ENCODE peak calls at places on chromosome 12, in seven cellular contexts. A is keratinocyte, H is retinal pigment epithelial cell, Q is thoracic aorta, V is progenitor cell of endocrine pancreas, O is Caco-2, E is mesothelial cell of epicardium. B is an unnamed sample.

GRCh38 chr12:41407240-41407799 is 219.2 kb downstream of the PDZRN4 start:
- DNase-seq in A (no peak), H (no peak), Q (no peak), V (no peak), O (no peak), E (no peak), B (no peak)

GRCh38 chr12:52233462-52234141 is 559 bp downstream of the KRT7 start:
- DNase-seq in A (no peak), H (no peak), Q (no peak), V (no peak), O (no peak), E (no peak), B (peak; percentile 20)

GRCh38 chr12:92065018-92065499 is 80.6 kb downstream of the BTG1 start:
- DNase-seq in A (no peak), H (no peak), Q (no peak), V (no peak), O (no peak), E (no peak), B (no peak)

GRCh38 chr12:6199211-6199530 is 1.0 kb upstream of the CD9 start:
- DNase-seq in A (no peak), H (no peak), Q (no peak), V (no peak), O (no peak), E (no peak), B (no peak)

GRCh38 chr12:68932123-68932700 is 759 bp downstream of the CPM start:
- DNase-seq in A (no peak), H (no peak), Q (no peak), V (no peak), O (no peak), E (no peak), B (no peak)

GRCh38 chr12:95418142-95418541 is 55.8 kb upstream of the METAP2 start:
- DNase-seq in A (no peak), H (no peak), Q (no peak), V (no peak), O (no peak), E (no peak), B (no peak)

GRCh38 chr12:129163861-129164260 is 310.6 kb downstream of the GLT1D1 start:
- DNase-seq in A (no peak), H (no peak), Q (no peak), V (no peak), O (no peak), E (no peak), B (no peak)

GRCh38 chr12:2666846-2667245 is 127.9 kb upstream of the FKBP4 start:
- DNase-seq in A (no peak), H (no peak), Q (no peak), V (no peak), O (peak; percentile 9), E (no peak), B (no peak)

GRCh38 chr12:121399391-121400331 is at the start of gene RNF34:
- DNase-seq in A (peak; percentile 84), H (peak; percentile 89), Q (peak; percentile 91), V (peak; percentile 97), O (peak; percentile 99), E (peak; percentile 98), B (peak; percentile 87)
- TF ChIP-seq CTCF in A (no peak), H (no peak), Q (no peak), V (no peak), O (no peak), E (no peak), B (no peak)

DNA sequence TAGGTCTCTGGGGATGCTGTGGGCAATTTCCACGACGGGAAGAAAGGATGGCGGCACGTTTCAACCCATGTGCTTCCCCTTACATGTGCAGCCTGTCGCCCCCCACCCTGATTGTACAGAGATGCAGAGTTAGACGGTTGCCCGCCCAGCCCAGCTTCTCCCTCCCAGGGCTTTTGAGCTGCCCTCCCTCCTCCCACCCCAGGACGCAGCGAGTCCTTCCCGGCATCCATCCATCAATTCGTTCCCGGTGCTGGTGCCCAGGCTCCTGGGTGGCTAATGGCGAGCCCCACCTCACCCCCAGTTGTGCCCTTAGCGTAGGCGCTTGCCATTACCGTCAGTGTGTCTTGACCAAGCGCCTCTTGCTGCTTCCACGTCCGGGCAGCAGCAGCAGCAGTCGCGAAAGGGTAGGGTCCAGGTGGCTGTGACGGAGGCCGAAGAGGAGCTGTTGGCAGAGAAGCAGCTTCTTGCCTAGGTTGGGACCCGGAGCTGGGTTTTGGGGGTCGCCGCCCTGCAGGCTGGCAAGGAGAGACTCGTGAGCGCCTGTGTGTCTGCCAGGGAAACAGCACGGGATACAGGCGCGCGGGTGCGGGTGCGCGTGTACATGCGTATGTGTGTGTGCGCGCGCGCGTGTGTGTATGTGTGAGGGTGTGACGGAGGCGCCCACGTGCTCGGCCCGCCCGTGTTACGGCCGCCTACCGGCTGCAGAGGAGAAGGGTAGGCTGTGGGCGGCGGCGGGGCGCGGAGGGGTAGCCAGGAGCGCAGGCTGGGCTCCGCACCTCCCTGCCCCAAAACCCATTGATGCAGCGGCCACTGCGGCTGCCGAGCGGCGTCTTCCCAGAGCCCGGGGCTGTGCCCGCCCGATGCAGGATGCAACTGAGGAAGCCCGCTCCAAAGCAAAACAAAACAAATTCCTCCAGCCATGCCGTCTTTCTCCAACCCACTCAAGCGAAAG is at the start of gene SLC6A15:
- DNase-seq in A (no peak), H (peak; percentile 72), Q (no peak), V (peak; percentile 61), O (no peak), E (peak; percentile 64), B (no peak)
- TF ChIP-seq CTCF in A (peak; percentile 67), H (peak; percentile 60), Q (no peak), V (peak; percentile 69), O (no peak), E (peak; percentile 65), B (no peak)

GRCh38 chr12:22307811-22308210 is 26.7 kb downstream of the ST8SIA1 start:
- DNase-seq in A (no peak), H (no peak), Q (no peak), V (no peak), O (no peak), E (no peak), B (no peak)
- TF ChIP-seq CTCF in A (no peak), H (no peak), Q (no peak), V (no peak), O (no peak), E (no peak), B (no peak)

GRCh38 chr12:89622115-89622514 is 86.5 kb downstream of the ATP2B1 start:
- DNase-seq in A (no peak), H (peak; percentile 83), Q (no peak), V (no peak), O (no peak), E (no peak), B (no peak)

GRCh38 chr12:89621511-89621910 is 87.1 kb downstream of the ATP2B1 start:
- DNase-seq in A (no peak), H (no peak), Q (no peak), V (no peak), O (no peak), E (no peak), B (no peak)

GRCh38 chr12:89618113-89618862 is 90.3 kb downstream of the ATP2B1 start:
- DNase-seq in A (no peak), H (no peak), Q (no peak), V (no peak), O (no peak), E (no peak), B (no peak)

GRCh38 chr12:89619764-89620163 is 88.9 kb downstream of the ATP2B1 start:
- DNase-seq in A (no peak), H (no peak), Q (no peak), V (no peak), O (no peak), E (no peak), B (no peak)
- TF ChIP-seq CTCF in A (no peak), H (no peak), Q (no peak), V (no peak), O (no peak), E (no peak), B (no peak)

DNA sequence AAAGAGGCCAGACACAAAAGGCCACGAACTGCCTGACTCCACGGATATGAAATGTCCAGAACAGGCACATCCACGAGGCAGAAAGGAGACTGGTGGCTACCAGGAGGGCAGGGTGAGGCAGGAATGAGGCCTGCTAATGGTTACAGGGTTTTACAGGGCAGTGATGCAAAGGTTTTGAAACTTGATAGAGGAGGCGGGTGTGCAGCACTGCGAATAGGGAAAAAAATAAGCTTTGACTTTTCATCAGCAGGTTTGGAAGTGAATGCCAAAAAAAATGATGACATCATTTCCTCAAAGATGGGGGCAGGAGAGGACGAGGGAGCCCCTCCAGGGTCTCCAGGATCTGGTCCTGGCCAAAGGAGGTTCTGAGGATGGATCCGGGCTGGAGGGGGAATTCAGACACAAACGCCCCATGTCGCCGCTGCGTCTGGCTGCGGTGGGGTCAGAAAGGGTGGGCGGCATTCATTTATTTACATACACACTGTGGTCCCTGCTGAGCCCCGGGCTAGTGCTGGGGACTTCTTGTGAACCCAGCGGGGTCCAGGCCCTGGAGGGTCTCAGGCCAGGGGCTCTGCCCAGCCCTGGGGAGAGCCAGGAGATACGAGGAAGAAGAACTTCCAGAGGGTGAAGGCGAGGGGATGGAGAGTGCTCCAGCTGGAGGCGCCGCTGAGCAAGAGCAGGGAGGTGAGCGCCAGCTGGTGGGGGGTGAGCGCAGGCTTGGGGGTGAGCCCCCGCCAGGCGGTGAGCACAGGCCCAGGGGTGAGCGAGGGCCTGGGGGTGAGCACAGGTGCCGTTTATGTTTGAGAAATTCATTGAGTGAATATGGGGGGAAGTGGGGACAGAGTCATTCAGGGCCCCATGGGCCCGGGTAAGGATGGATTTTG is 68.3 kb downstream of the NCOR2 start:
- DNase-seq in A (no peak), H (no peak), Q (no peak), V (no peak), O (no peak), E (no peak), B (no peak)
- TF ChIP-seq CTCF in A (no peak), H (peak; percentile 45), Q (no peak), V (no peak), O (no peak), E (no peak), B (no peak)

GRCh38 chr12:102735104-102735503 is 181.9 kb downstream of the PAH start:
- DNase-seq in A (no peak), H (no peak), Q (no peak), V (no peak), O (no peak), E (no peak), B (no peak)

GRCh38 chr12:102736328-102736727 is 180.7 kb downstream of the PAH start:
- DNase-seq in A (no peak), H (no peak), Q (no peak), V (no peak), O (no peak), E (no peak), B (no peak)

GRCh38 chr12:102741196-102741595 is 175.8 kb downstream of the PAH start:
- DNase-seq in A (no peak), H (no peak), Q (no peak), V (no peak), O (no peak), E (no peak), B (no peak)

GRCh38 chr12:102740157-102741032 is 176.6 kb downstream of the PAH start:
- DNase-seq in A (no peak), H (peak; percentile 10), Q (no peak), V (no peak), O (no peak), E (no peak), B (no peak)
- TF ChIP-seq CTCF in A (no peak), H (peak; percentile 32), Q (no peak), V (peak; percentile 55), O (no peak), E (peak; percentile 59), B (no peak)

GRCh38 chr12:49014547-49014946 is 4.0 kb downstream of the PRKAG1 start:
- DNase-seq in A (no peak), H (no peak), Q (no peak), V (no peak), O (no peak), E (no peak), B (no peak)
- TF ChIP-seq CTCF in A (no peak), H (peak; percentile 23), Q (no peak), V (no peak), O (peak; percentile 45), E (no peak), B (no peak)

GRCh38 chr12:105279460-105280056 is 43.6 kb upstream of the APPL2 start:
- DNase-seq in A (no peak), H (no peak), Q (no peak), V (no peak), O (no peak), E (no peak), B (no peak)
- TF ChIP-seq CTCF in A (peak; percentile 69), H (peak; percentile 63), Q (peak; percentile 61), V (peak; percentile 63), O (peak; percentile 13), E (peak; percentile 64), B (no peak)

B was measured in omental fat pad.